ENCODE peak calls at places on chromosomes 2 and 18, in ten cellular contexts. N, D, F, H, T, C, L, V, Y and B are unnamed samples.

GRCh38 chr2:43461461-43462073 is 134.3 kb downstream of the THADA start:
- DNase-seq in N (no peak), D (no peak), F (no peak), H (no peak), T (no peak), C (no peak), L (no peak), V (no peak), Y (no peak), B (no peak)

GRCh38 chr2:10345813-10346212 is 43.1 kb downstream of the HPCAL1 start:
- DNase-seq in N (no peak), D (no peak), F (no peak), H (no peak), T (no peak), C (no peak), L (no peak), V (no peak), Y (no peak), B (no peak)

GRCh38 chr2:101291973-101292372 is 16.5 kb downstream of the RNF149 start:
- DNase-seq in N (no peak), D (no peak), F (no peak), H (no peak), T (no peak), C (no peak), L (no peak), V (no peak), Y (no peak), B (no peak)

GRCh38 chr2:25821225-25822056 is 56.8 kb downstream of the ASXL2 start:
- DNase-seq in N (no peak), D (no peak), F (no peak), H (peak), T (no peak), C (no peak), L (no peak), V (no peak), Y (no peak), B (no peak)

GRCh38 chr2:215773728-215774127 is 239.6 kb downstream of the MREG start:
- DNase-seq in N (no peak), D (no peak), F (no peak), H (peak), T (no peak), C (peak), L (no peak), V (no peak), Y (no peak), B (no peak)

GRCh38 chr2:96832751-96833507 is 10.9 kb downstream of the ANKRD23 start:
- DNase-seq in N (peak), D (no peak), F (peak), H (peak), T (peak), C (peak), L (peak), V (peak), Y (peak), B (peak)

GRCh38 chr2:189836644-189837043 is 52.4 kb downstream of the PMS1 start:
- DNase-seq in N (no peak), D (no peak), F (no peak), H (peak), T (no peak), C (no peak), L (no peak), V (no peak), Y (no peak), B (no peak)

GRCh38 chr2:21916934-21917522 is 793.3 kb downstream of the TDRD15 start:
- DNase-seq in N (no peak), D (no peak), F (no peak), H (peak), T (no peak), C (no peak), L (no peak), V (no peak), Y (no peak), B (no peak)

GRCh38 chr2:223185638-223186037 is 133.6 kb downstream of the KCNE4 start:
- DNase-seq in N (no peak), D (no peak), F (no peak), H (no peak), T (no peak), C (no peak), L (no peak), V (no peak), Y (no peak), B (no peak)

GRCh38 chr18:62606106-62606505 is 83.3 kb downstream of the ZCCHC2 start:
- DNase-seq in N (no peak), D (no peak), F (no peak), H (peak), T (no peak), C (no peak), L (no peak), V (no peak), Y (no peak), B (no peak)

GRCh38 chr2:128782411-128783192 is 463.9 kb upstream of the HS6ST1 start:
- DNase-seq in N (no peak), D (no peak), F (no peak), H (no peak), T (no peak), C (no peak), L (peak), V (peak), Y (peak), B (no peak)

GRCh38 chr2:158637357-158637756 is 157.8 kb upstream of the DAPL1 start:
- DNase-seq in N (no peak), D (no peak), F (no peak), H (no peak), T (no peak), C (no peak), L (no peak), V (no peak), Y (no peak), B (no peak)

GRCh38 chr2:38239452-38239851 is 137.6 kb downstream of the ATL2 start:
- DNase-seq in N (peak), D (no peak), F (no peak), H (no peak), T (no peak), C (no peak), L (no peak), V (no peak), Y (peak), B (no peak)

GRCh38 chr2:111905990-111906735 is 7.8 kb downstream of the MERTK start:
- DNase-seq in N (no peak), D (no peak), F (no peak), H (no peak), T (no peak), C (peak), L (no peak), V (no peak), Y (no peak), B (peak)

GRCh38 chr2:18194161-18194560 is 315.7 kb downstream of the KCNS3 start:
- DNase-seq in N (no peak), D (no peak), F (no peak), H (no peak), T (no peak), C (peak), L (no peak), V (no peak), Y (no peak), B (no peak)

GRCh38 chr2:54629914-54630609 is 93.4 kb upstream of the EML6 start:
- DNase-seq in N (no peak), D (no peak), F (no peak), H (peak), T (peak), C (peak), L (no peak), V (peak), Y (no peak), B (no peak)

GRCh38 chr2:216664593-216665034 is 30.7 kb downstream of the IGFBP5 start:
- DNase-seq in N (no peak), D (no peak), F (no peak), H (peak), T (no peak), C (no peak), L (no peak), V (peak), Y (no peak), B (no peak)

GRCh38 chr18:55588876-55589595 is 1.0 kb upstream of the TCF4 start:
- DNase-seq in N (no peak), D (no peak), F (no peak), H (peak), T (peak), C (no peak), L (no peak), V (no peak), Y (no peak), B (no peak)

GRCh38 chr18:12750076-12750707 is 47.4 kb downstream of the PSMG2 start:
- DNase-seq in N (no peak), D (no peak), F (no peak), H (no peak), T (no peak), C (peak), L (no peak), V (no peak), Y (no peak), B (no peak)

GRCh38 chr2:158935617-158936016 is 32.8 kb upstream of the TANC1 start:
- DNase-seq in N (no peak), D (no peak), F (no peak), H (no peak), T (no peak), C (no peak), L (no peak), V (no peak), Y (no peak), B (no peak)

GRCh38 chr2:3789246-3789645 is 85.9 kb downstream of the DCDC2C start:
- DNase-seq in N (no peak), D (no peak), F (no peak), H (peak), T (no peak), C (no peak), L (no peak), V (no peak), Y (no peak), B (no peak)

GRCh38 chr18:78304199-78304826 is 675.3 kb upstream of the SALL3 start:
- DNase-seq in N (no peak), D (no peak), F (no peak), H (no peak), T (no peak), C (no peak), L (no peak), V (no peak), Y (no peak), B (no peak)

GRCh38 chr2:74910245-74910644 is 48.2 kb upstream of the POLE4 start:
- DNase-seq in N (no peak), D (no peak), F (no peak), H (peak), T (no peak), C (no peak), L (no peak), V (no peak), Y (no peak), B (no peak)

GRCh38 chr2:240391111-240392051 is 44.1 kb upstream of the GPC1 start:
- DNase-seq in N (peak), D (no peak), F (peak), H (no peak), T (peak), C (peak), L (no peak), V (no peak), Y (peak), B (peak)

GRCh38 chr2:10868465-10869314 is 43.0 kb upstream of the KCNF1 start:
- DNase-seq in N (no peak), D (no peak), F (no peak), H (peak), T (no peak), C (no peak), L (no peak), V (no peak), Y (peak), B (no peak)

GRCh38 chr2:190420822-190421221 is 12.7 kb downstream of the MFSD6 start:
- DNase-seq in N (no peak), D (no peak), F (no peak), H (no peak), T (no peak), C (no peak), L (no peak), V (no peak), Y (no peak), B (no peak)

GRCh38 chr2:144206019-144206418 is 313.9 kb downstream of the ZEB2 start:
- DNase-seq in N (no peak), D (no peak), F (no peak), H (no peak), T (no peak), C (no peak), L (no peak), V (no peak), Y (no peak), B (no peak)

GRCh38 chr2:121071058-121071504 is 213.9 kb downstream of the TFCP2L1 start:
- DNase-seq in N (peak), D (peak), F (peak), H (peak), T (peak), C (peak), L (peak), V (peak), Y (peak), B (peak)

DNA sequence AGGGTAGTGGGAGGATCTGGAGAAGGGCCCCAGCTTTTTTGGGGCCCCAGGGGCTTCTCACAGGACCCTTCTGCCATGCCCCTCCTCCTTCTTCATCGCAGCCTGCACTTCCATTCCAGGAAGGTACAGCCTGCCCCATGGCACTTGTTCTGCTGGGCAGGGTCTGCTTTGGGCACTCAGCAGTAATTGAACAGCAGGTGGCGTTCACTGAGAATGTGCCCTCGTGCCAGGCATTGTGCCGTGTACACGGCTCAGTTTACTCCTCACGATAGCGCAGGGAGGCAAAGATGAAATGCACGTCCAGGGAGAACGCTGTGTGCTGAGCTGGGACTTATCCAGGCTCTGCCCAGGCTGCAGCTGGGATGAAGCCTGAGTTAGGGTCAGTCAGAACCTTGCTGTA is 54.8 kb upstream of the ASB18 start:
- DNase-seq in N (no peak), D (no peak), F (no peak), H (no peak), T (no peak), C (no peak), L (no peak), V (no peak), Y (no peak), B (no peak)
- TF ChIP-seq CTCF in N (no peak), D (no peak), F (no peak), H (no peak), T (no peak), C (no peak), L (no peak), V (no peak), Y (no peak), B (no peak)

GRCh38 chr2:170984079-170984478 is 55.0 kb downstream of the GORASP2 start:
- DNase-seq in N (no peak), D (no peak), F (no peak), H (no peak), T (no peak), C (no peak), L (no peak), V (no peak), Y (no peak), B (no peak)
- TF ChIP-seq POLR2A in N (no peak), D (no peak), F (no peak), H (no peak), T (no peak), C (no peak), L (no peak), V (no peak), Y (no peak), B (no peak)

GRCh38 chr2:136254681-136255080 is 136.7 kb upstream of the CXCR4 start:
- DNase-seq in N (no peak), D (no peak), F (no peak), H (no peak), T (no peak), C (no peak), L (no peak), V (no peak), Y (no peak), B (no peak)

GRCh38 chr2:136251777-136252477 is 134.0 kb upstream of the CXCR4 start:
- DNase-seq in N (no peak), D (no peak), F (no peak), H (no peak), T (no peak), C (no peak), L (no peak), V (no peak), Y (no peak), B (no peak)

GRCh38 chr2:136255648-136256461 is 137.9 kb upstream of the CXCR4 start:
- DNase-seq in N (no peak), D (no peak), F (no peak), H (no peak), T (no peak), C (no peak), L (no peak), V (no peak), Y (no peak), B (no peak)

GRCh38 chr2:136255127-136255526 is 137.2 kb upstream of the CXCR4 start:
- DNase-seq in N (no peak), D (no peak), F (no peak), H (no peak), T (no peak), C (no peak), L (no peak), V (no peak), Y (no peak), B (no peak)

GRCh38 chr2:136253288-136254004 is 135.5 kb upstream of the CXCR4 start:
- DNase-seq in N (peak), D (no peak), F (no peak), H (no peak), T (no peak), C (peak), L (no peak), V (no peak), Y (peak), B (no peak)
- TF ChIP-seq CTCF in N (no peak), D (no peak), F (no peak), H (no peak), T (no peak), C (no peak), L (no peak), V (no peak), Y (no peak), B (no peak)

DNA sequence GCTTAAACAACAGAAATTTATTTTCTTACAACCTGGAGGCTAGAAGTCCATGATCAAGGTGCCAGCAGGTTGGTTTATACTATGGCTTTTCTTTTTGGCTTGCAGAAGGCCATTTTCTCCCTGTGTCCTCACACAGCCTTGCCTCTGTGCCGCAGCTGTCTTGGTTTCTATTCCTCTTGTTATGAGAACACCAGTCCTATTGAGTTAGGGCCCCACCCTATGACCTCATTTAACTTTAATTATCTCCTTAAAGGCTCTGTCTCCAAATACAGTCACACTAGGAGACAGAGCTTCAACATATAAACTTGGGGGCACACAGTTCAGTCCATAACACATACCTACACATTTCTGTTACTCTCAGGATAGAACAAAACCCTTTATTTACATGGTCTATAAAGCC is 17.3 kb upstream of the RHOB start:
- DNase-seq in N (no peak), D (no peak), F (no peak), H (no peak), T (no peak), C (peak), L (no peak), V (peak), Y (no peak), B (no peak)
- TF ChIP-seq POLR2A in N (no peak), D (no peak), F (no peak), H (no peak), T (peak), C (no peak), L (no peak), V (no peak), Y (no peak), B (no peak)

DNA sequence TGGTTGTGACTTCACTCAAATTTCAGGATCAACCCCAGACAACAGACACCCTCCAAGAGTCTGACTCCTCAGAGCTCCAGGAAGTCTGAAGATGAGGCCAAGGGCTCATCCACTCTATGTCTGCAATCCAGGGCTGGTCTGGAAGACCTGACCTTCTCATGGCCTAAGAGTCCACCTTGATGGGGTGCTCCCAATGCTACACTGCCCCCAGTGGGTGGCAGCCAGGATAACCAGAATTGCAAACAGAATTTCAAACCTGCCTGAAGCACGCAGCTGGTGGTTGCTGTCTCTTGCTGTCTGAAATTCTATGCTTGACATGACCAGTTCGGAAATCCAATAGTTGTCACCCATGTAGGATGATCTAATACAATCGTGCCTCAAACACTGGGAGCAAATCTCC is 96.0 kb downstream of the UXS1 start:
- DNase-seq in N (no peak), D (no peak), F (no peak), H (no peak), T (no peak), C (no peak), L (peak), V (no peak), Y (no peak), B (no peak)
- TF ChIP-seq CTCF in N (peak), D (peak), F (no peak), H (peak), T (no peak), C (no peak), L (peak), V (no peak), Y (peak), B (no peak)

GRCh38 chr2:95159690-95160449 is at the start of gene ZNF514:
- DNase-seq in N (peak), D (no peak), F (peak), H (peak), T (peak), C (peak), L (peak), V (peak), Y (peak), B (peak)
- TF ChIP-seq POLR2A in N (no peak), D (no peak), F (peak), H (no peak), T (peak), C (no peak), L (no peak), V (no peak), Y (no peak), B (peak)

GRCh38 chr2:80007722-80008503 is 296.6 kb downstream of the LRRTM1 start:
- DNase-seq in N (no peak), D (no peak), F (no peak), H (no peak), T (no peak), C (no peak), L (no peak), V (no peak), Y (no peak), B (no peak)

GRCh38 chr2:80002112-80002511 is 302.4 kb downstream of the LRRTM1 start:
- DNase-seq in N (no peak), D (no peak), F (no peak), H (no peak), T (no peak), C (no peak), L (no peak), V (no peak), Y (no peak), B (no peak)

GRCh38 chr2:80001704-80002103 is 302.8 kb downstream of the LRRTM1 start:
- DNase-seq in N (no peak), D (no peak), F (no peak), H (peak), T (no peak), C (no peak), L (no peak), V (no peak), Y (no peak), B (no peak)

DNA sequence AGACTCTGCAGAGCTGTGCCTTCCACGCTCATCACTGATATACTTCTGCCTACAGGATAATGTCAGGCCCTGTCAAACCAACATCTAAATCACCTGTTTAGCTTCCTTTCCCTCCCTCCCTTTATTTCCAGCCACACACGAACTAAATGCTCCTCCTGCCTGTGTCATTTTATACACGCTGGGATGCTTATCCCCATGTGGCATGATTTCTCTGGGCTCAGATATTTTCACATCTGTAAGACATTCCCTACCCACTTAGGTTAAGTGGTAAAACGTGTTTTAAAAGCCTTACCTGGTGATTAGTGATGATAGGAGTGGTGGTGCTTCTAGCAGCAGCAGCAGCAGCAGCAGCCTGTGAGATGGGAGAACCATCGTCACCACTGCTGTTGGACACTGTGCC is 301.8 kb downstream of the LRRTM1 start:
- DNase-seq in N (no peak), D (no peak), F (no peak), H (no peak), T (no peak), C (no peak), L (no peak), V (no peak), Y (no peak), B (no peak)
- TF ChIP-seq CTCF in N (no peak), D (no peak), F (no peak), H (no peak), T (no peak), C (no peak), L (no peak), V (no peak), Y (no peak), B (no peak)